ENCODE peak calls at places on chromosomes 3 and 15, in seven cellular contexts. V, L, X, T, F, Y and G are unnamed samples.

GRCh38 chr15:62799037-62799436 is 243.5 kb upstream of the TPM1 start:
- DNase-seq in V (no peak), L (no peak), X (no peak), T (no peak), F (no peak), Y (no peak), G (no peak)

GRCh38 chr15:59549339-59549807 is 62.2 kb upstream of the GCNT3 start:
- DNase-seq in V (no peak), L (no peak), X (no peak), T (no peak), F (peak), Y (no peak), G (no peak)

GRCh38 chr15:87929835-87930234 is 326.7 kb downstream of the NTRK3 start:
- DNase-seq in V (no peak), L (no peak), X (no peak), T (no peak), F (no peak), Y (no peak), G (no peak)

GRCh38 chr3:37423825-37424224 is 249.4 kb upstream of the LRRFIP2 start:
- DNase-seq in V (no peak), L (no peak), X (no peak), T (no peak), F (no peak), Y (no peak), G (no peak)

GRCh38 chr3:162367443-162368132 is 871.0 kb downstream of the OTOL1 start:
- DNase-seq in V (no peak), L (no peak), X (no peak), T (no peak), F (no peak), Y (no peak), G (no peak)

GRCh38 chr3:170301404-170301803 is 56.1 kb upstream of the SKIL start:
- DNase-seq in V (no peak), L (no peak), X (no peak), T (no peak), F (no peak), Y (no peak), G (no peak)

GRCh38 chr15:25989327-25989726 is 126.2 kb upstream of the ATP10A start:
- DNase-seq in V (no peak), L (no peak), X (no peak), T (no peak), F (peak), Y (no peak), G (no peak)

GRCh38 chr15:59439571-59439970 is 1.6 kb downstream of the FAM81A start:
- DNase-seq in V (no peak), L (no peak), X (no peak), T (no peak), F (no peak), Y (no peak), G (no peak)

GRCh38 chr3:88180398-88180999 is 30.7 kb downstream of the C3orf38 start:
- DNase-seq in V (peak), L (no peak), X (peak), T (no peak), F (peak), Y (peak), G (no peak)

GRCh38 chr3:134795776-134796312 is 784 bp downstream of the EPHB1 start:
- DNase-seq in V (peak), L (no peak), X (no peak), T (no peak), F (peak), Y (no peak), G (no peak)

GRCh38 chr3:167691366-167691765 is 37.6 kb upstream of the WDR49 start:
- DNase-seq in V (no peak), L (no peak), X (no peak), T (no peak), F (no peak), Y (no peak), G (no peak)

GRCh38 chr15:44193651-44194396 is 1.2 kb downstream of the FRMD5 start:
- DNase-seq in V (peak), L (peak), X (peak), T (no peak), F (peak), Y (peak), G (no peak)

GRCh38 chr15:69664572-69665326 is 212.1 kb downstream of the RPLP1 start:
- DNase-seq in V (no peak), L (no peak), X (no peak), T (no peak), F (no peak), Y (no peak), G (no peak)

GRCh38 chr3:194287977-194288706 is 63.0 kb downstream of the CPN2 start:
- DNase-seq in V (no peak), L (no peak), X (no peak), T (no peak), F (no peak), Y (no peak), G (no peak)

GRCh38 chr15:29840928-29841327 is 18.7 kb upstream of the TJP1 start:
- DNase-seq in V (no peak), L (no peak), X (no peak), T (no peak), F (no peak), Y (no peak), G (no peak)
- H3K27ac ChIP-seq in V (no peak), L (peak), X (no peak), T (no peak), F (no peak), Y (no peak), G (peak)

GRCh38 chr15:66865622-66866611 is 163.9 kb downstream of the SMAD6 start:
- DNase-seq in V (no peak), L (peak), X (peak), T (peak), F (peak), Y (no peak), G (no peak)

GRCh38 chr15:66864871-66865281 is 162.8 kb downstream of the SMAD6 start:
- DNase-seq in V (no peak), L (peak), X (peak), T (no peak), F (no peak), Y (no peak), G (no peak)

GRCh38 chr15:66864086-66864830 is 162.2 kb downstream of the SMAD6 start:
- DNase-seq in V (no peak), L (peak), X (peak), T (no peak), F (no peak), Y (no peak), G (no peak)

GRCh38 chr15:66863382-66864085 is 161.5 kb downstream of the SMAD6 start:
- DNase-seq in V (no peak), L (peak), X (peak), T (no peak), F (no peak), Y (no peak), G (no peak)

GRCh38 chr15:66866651-66867050 is 164.6 kb downstream of the SMAD6 start:
- DNase-seq in V (no peak), L (no peak), X (no peak), T (no peak), F (no peak), Y (no peak), G (no peak)
- H3K27ac ChIP-seq in V (no peak), L (no peak), X (no peak), T (no peak), F (no peak), Y (no peak), G (no peak)

GRCh38 chr3:111668912-111669488 is 73.9 kb upstream of the ZBED2 start:
- DNase-seq in V (no peak), L (no peak), X (no peak), T (no peak), F (peak), Y (peak), G (no peak)
- H3K27ac ChIP-seq in V (peak), L (no peak), X (no peak), T (no peak), F (no peak), Y (no peak), G (peak)

DNA sequence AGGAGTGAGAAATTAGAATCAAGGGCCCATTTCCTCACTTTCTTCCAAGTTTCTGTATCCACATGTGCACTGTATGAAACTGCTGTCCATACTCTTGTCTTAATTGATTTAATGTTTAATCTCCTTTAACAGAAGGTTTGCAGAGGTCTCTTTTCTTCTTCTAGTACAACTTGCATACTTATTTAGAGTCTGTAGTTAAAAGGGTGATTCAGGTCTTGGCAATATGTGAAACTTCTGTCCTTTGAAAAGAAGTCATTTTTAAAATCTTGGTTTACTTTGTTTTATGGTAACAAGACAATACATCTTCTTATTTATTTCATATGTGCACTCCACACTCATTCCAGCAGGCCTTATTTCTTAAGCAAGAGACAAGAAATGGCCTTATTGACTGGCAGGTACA is 25.8 kb downstream of the TMEM45A start:
- DNase-seq in V (no peak), L (no peak), X (no peak), T (no peak), F (no peak), Y (no peak), G (no peak)
- H3K27ac ChIP-seq in V (no peak), L (no peak), X (no peak), T (no peak), F (no peak), Y (no peak), G (no peak)

DNA sequence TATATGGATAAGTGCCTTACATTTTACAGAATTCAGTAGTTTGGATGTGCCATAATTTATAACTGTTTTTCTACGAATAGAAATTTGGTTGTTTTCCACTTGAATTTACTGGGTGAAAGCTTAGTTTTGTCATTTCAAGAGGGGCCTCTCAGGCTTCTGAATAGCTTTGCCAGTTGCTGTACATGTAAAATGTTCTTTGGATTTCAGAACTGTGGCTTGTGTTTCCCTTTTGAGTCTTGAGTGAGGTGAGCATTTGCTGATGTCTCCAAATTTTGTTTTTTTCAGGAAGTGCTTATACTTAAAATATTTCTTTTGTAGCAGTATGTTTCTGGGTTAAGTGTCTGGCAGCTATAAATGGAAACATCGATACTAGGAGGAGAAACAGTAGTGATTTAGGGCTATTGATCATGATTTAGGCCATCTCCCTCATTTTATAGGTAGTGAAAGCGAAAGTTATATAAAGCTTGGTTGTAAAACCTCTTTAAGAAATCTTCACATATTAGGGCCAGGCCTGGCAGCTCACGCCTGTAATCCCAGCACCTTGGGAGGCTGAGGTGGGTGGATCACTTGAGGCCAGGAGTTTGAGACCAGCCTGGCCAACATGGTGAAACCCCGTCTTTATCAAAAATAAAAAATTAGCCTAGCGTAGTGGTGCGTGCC is 9.2 kb upstream of the TRAK1 start:
- DNase-seq in V (no peak), L (no peak), X (no peak), T (no peak), F (no peak), Y (no peak), G (no peak)
- H3K27ac ChIP-seq in V (no peak), L (peak), X (peak), T (peak), F (no peak), Y (no peak), G (peak)

GRCh38 chr15:101068961-101069734 is 150.0 kb downstream of the LRRK1 start:
- DNase-seq in V (no peak), L (no peak), X (no peak), T (no peak), F (peak), Y (no peak), G (no peak)

GRCh38 chr15:101071651-101072050 is 152.5 kb downstream of the LRRK1 start:
- DNase-seq in V (no peak), L (no peak), X (no peak), T (no peak), F (no peak), Y (no peak), G (no peak)

GRCh38 chr15:101068523-101068960 is 149.4 kb downstream of the LRRK1 start:
- DNase-seq in V (no peak), L (no peak), X (no peak), T (no peak), F (no peak), Y (no peak), G (no peak)

GRCh38 chr15:101070502-101071273 is 151.5 kb downstream of the LRRK1 start:
- DNase-seq in V (peak), L (no peak), X (no peak), T (no peak), F (no peak), Y (peak), G (no peak)

DNA sequence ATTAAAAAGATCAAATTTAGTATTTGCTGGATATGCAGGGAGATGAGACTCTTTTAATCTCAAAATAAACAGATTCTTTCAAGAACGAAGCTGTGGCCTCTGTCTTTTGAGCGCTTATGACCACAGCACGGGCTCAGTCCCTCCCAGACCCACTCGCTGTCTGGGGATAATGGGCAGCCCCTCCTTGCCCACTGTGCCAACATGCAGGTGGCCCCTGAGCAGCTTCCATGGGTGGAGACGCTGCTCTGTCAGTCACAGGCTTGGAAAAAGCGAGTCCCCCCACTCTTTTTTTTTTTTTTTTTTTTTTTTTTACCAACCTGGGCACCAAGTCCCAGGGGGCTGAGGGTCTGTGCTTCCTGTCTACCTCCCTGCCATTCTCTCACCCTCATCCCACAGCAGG is 150.9 kb downstream of the LRRK1 start:
- DNase-seq in V (no peak), L (no peak), X (no peak), T (no peak), F (no peak), Y (no peak), G (no peak)
- H3K27ac ChIP-seq in V (peak), L (peak), X (peak), T (peak), F (peak), Y (peak), G (peak)

GRCh38 chr3:65716372-65716771 is 322.3 kb downstream of the MAGI1 start:
- DNase-seq in V (no peak), L (no peak), X (no peak), T (no peak), F (peak), Y (no peak), G (no peak)

GRCh38 chr3:65717676-65718346 is 320.9 kb downstream of the MAGI1 start:
- DNase-seq in V (no peak), L (no peak), X (no peak), T (no peak), F (no peak), Y (no peak), G (no peak)

GRCh38 chr3:65723011-65723410 is 315.7 kb downstream of the MAGI1 start:
- DNase-seq in V (no peak), L (no peak), X (no peak), T (no peak), F (no peak), Y (no peak), G (no peak)

DNA sequence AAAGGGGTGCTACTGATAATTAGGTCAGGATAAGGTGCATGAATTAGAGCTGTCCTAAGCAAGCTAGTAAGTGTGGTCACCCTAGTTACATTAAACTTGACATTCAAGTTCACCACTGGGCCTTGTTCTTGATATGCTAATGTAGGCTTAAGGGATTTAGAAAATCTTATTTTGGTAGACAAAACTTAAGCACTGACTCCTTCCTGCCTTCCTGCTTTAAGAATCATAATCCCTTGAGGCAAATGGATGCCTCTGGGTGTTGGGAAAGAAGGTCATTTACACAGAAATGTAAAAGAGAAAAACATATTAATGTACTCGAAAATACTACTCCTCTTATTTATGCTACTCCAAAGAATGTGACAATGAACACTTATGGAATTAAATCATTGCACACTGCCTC is 317.3 kb downstream of the MAGI1 start:
- DNase-seq in V (no peak), L (no peak), X (no peak), T (no peak), F (no peak), Y (no peak), G (no peak)
- H3K27ac ChIP-seq in V (no peak), L (no peak), X (no peak), T (no peak), F (no peak), Y (no peak), G (no peak)

DNA sequence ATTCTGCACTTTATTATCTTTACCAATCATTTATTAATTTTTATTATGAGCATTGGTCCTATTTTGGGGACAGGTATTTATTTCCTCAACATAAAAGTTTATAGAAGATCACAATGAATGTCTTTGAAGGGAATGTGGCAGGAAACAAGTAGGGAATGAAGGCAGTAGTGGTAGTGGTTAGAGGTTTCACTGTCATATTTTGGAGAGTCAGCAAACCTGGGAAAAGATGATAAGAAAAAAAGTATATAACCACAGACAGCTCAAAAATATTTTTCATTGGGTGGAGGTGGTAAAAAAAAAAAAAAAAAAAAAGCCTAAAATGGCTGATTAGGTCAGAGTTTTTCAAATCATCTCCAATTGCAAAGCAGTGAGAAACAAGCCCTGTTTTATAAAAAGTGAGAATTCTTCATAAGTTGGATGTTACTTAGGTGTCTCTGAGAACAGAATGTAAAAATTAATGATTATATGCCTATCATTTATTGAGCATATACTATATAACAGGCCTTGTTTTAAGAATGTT is 400.0 kb downstream of the LSAMP start:
- DNase-seq in V (no peak), L (no peak), X (no peak), T (no peak), F (no peak), Y (no peak), G (no peak)
- H3K27ac ChIP-seq in V (no peak), L (no peak), X (no peak), T (no peak), F (no peak), Y (no peak), G (no peak)